ENCODE peak calls at places on chromosomes 12 and 14, in six cellular contexts. T is sigmoid colon, R is AG04449, S is ascending aorta, P is fibroblast of the aortic adventitia, N is fibroblast of mammary gland. Z is an unnamed sample.
A peak's percentile ranks its signal among the peaks of the same experiment; 100 is the strongest.

GRCh38 chr12:104737113-104737512 is 221.0 kb downstream of the SLC41A2 start:
- DNase-seq in P (no peak), S (no peak), R (no peak), N (no peak), T (no peak), Z (no peak)

GRCh38 chr12:92538970-92539749 is 163.6 kb upstream of the PLEKHG7 start:
- DNase-seq in P (peak; percentile 89), R (no peak), T (no peak), N (peak; percentile 91), S (no peak), Z (no peak)

GRCh38 chr12:112148031-112148513 is 22.7 kb downstream of the TRAFD1 start:
- DNase-seq in P (peak; percentile 59), N (peak; percentile 65), R (peak; percentile 17), S (no peak), T (no peak), Z (peak; percentile 2)

GRCh38 chr12:40300490-40300889 is 75.7 kb downstream of the LRRK2 start:
- DNase-seq in S (no peak), T (no peak), R (no peak), P (peak; percentile 1), N (peak; percentile 64), Z (no peak)

GRCh38 chr12:5201554-5202243 is 158.0 kb downstream of the KCNA5 start:
- DNase-seq in T (no peak), R (peak; percentile 23), S (no peak), P (no peak), N (peak; percentile 14), Z (no peak)

GRCh38 chr14:101058571-101058970 is 155.0 kb upstream of the RTL1 start:
- DNase-seq in P (peak; percentile 41), N (peak; percentile 66), R (no peak), S (no peak), T (no peak), Z (no peak)

GRCh38 chr14:28666961-28667360 is 99.6 kb upstream of the FOXG1 start:
- DNase-seq in S (no peak), N (no peak), T (no peak), R (no peak), P (no peak), Z (no peak)

GRCh38 chr12:62720661-62721330 is 214.2 kb downstream of the PPM1H start:
- DNase-seq in S (no peak), P (no peak), R (no peak), N (no peak), T (no peak), Z (no peak)

GRCh38 chr12:76450690-76451089 is 102.5 kb upstream of the BBS10 start:
- DNase-seq in R (peak; percentile 40), N (peak; percentile 92), S (no peak), P (peak; percentile 80), T (no peak), Z (no peak)

GRCh38 chr14:93186461-93186860 is 1.3 kb downstream of the LYSET start:
- DNase-seq in R (no peak), S (no peak), T (no peak), P (no peak), N (no peak), Z (no peak)

GRCh38 chr14:104977681-104978647 is at the start of gene AHNAK2:
- DNase-seq in N (peak; percentile 68), R (no peak), P (peak; percentile 65), S (no peak), T (peak; percentile 86), Z (no peak)

GRCh38 chr14:61563880-61564622 is 131.3 kb upstream of the HIF1A start:
- DNase-seq in T (no peak), P (peak; percentile 27), N (peak; percentile 33), R (no peak), S (no peak), Z (no peak)

GRCh38 chr12:3119745-3120660 is 42.8 kb downstream of the TSPAN9 start:
- DNase-seq in N (peak; percentile 30), T (no peak), R (peak; percentile 41), S (peak; percentile 42), P (no peak), Z (no peak)

GRCh38 chr12:14514946-14515345 is 52.7 kb downstream of the PLBD1 start:
- DNase-seq in P (no peak), N (peak; percentile 49), S (no peak), R (no peak), T (no peak), Z (no peak)

GRCh38 chr12:14510574-14510973 is 57.1 kb downstream of the PLBD1 start:
- DNase-seq in N (no peak), R (no peak), S (no peak), T (no peak), P (no peak), Z (no peak)

GRCh38 chr12:14514154-14514842 is 53.4 kb downstream of the PLBD1 start:
- DNase-seq in T (no peak), P (peak; percentile 30), N (peak; percentile 7), R (no peak), S (no peak), Z (peak; percentile 76)
- TF ChIP-seq CTCF in T (peak; percentile 32), P (peak; percentile 37), N (peak; percentile 26), R (no peak), S (peak; percentile 6), Z (no peak)

GRCh38 chr12:109739747-109740693 is 26.4 kb downstream of the FAM222A start:
- DNase-seq in T (peak; percentile 29), S (no peak), N (no peak), R (no peak), P (no peak), Z (no peak)
- TF ChIP-seq CTCF in T (no peak), S (no peak), N (peak; percentile 17), R (peak; percentile 19), P (peak; percentile 36), Z (no peak)

DNA sequence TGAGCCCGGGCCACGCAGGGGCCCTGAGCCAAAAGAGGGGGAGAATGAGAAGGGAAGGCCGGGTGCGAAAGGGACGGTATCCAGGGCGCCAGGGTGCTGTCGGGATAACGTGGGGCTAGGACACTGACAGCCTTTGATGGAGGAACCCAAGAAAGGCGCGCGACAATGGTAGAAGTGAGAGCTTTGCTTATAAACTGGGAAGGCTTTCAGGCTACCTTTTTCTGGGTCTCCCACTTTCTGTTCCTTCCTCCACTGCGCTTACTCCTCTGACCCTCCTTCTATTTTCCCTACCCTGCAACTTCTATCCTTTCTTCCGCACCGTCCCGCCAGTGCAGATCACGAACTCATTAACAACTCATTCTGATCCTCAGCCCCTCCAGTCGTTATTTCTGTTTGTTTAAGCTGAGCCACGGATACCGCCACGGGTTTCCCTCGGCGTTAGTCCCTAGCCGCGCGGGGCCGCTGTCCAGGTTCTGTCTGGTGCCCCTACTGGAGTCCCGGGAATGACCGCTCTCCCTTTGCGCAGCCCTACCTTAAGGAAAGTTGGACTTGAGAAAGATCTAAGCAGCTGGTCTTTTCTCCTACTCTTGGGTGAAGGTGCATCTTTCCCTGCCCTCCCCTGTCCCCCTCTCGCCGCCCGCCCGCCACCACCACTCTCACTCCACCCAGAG is 3.0 kb downstream of the SSTR1 start:
- DNase-seq in R (no peak), T (no peak), N (peak; percentile 57), P (peak; percentile 36), S (no peak), Z (no peak)
- TF ChIP-seq CTCF in R (peak; percentile 63), T (no peak), N (peak; percentile 37), P (peak; percentile 35), S (no peak), Z (no peak)

DNA sequence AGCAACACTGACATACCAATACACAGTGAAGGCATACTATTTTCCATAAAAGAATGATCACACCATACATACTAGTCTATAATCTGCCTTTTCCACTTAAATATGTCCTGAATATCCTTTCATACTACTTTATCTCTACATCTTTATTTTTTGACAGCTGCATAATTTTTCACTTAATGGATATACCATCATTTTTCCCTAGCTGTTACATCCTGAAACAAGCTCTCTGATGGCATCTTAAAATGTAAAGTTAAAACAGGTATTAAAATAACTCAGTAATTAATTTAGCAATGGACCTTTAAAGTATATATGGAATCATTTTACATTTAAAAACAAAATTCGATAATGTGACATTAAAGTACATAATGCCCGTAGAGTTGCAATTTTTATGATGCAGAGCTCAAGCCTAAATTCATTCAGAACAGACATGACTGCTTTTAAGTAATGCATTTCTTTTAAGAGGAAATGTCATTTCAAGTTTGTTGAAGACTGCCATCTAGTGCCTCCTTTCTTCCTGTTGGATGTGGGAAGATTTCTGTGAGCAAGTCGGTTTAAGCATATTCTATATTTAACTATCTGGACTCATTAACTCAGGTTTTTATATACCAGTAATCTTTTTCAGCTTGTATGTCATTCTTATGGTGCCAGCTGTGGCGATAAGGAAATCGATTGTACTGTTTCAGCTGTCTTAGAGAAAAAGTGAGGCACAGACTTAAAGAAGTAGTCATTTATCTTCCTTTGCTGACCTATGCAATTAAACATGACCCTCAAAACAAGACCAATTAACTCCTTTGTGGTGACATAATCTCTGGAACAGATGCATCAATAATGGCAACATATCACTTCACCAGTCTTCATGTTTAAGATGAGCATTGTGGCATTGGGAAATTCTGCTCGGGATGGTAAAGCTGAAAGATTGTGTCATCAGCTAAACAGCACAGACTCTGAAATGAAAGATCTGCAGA is 20.3 kb downstream of the PRICKLE1 start:
- DNase-seq in S (no peak), N (peak; percentile 74), P (peak; percentile 75), R (peak; percentile 33), T (no peak), Z (no peak)
- TF ChIP-seq CTCF in S (no peak), N (peak; percentile 61), P (peak; percentile 65), R (peak; percentile 38), T (no peak), Z (no peak)

GRCh38 chr12:132495165-132495544 is 5.2 kb downstream of the FBRSL1 start:
- DNase-seq in N (no peak), S (no peak), T (no peak), R (no peak), P (no peak), Z (no peak)
- TF ChIP-seq CTCF in N (no peak), S (no peak), T (no peak), R (no peak), P (no peak), Z (no peak)

DNA sequence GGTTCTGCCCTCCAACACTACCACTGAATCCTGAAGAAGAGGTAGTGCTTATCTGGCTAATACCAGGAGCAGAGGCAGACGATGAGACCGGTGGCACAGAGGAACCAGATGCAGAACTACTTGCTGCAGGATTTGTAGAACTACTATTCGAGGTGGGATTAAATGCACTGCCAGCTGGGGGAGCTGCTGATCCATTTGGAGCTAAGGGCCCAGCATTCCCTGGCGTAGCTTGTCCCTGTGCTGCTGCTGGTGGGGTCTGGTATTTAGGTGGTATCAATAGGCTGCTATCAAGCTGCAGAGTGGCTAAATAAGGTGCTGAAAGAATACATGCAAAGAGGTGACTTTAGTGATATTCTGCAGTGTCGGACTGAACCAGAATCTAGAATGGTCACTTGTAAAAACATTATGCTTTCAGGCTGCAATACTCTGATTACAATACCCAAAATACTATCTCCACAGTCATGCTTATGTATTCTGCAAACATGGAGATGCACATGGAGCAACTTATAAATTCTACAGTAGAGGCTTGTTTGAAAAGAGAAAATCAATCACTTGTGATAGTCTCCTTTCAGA is 294.2 kb downstream of the MED13L start:
- DNase-seq in T (no peak), R (no peak), N (peak; percentile 26), P (no peak), S (no peak), Z (no peak)
- TF ChIP-seq CTCF in T (no peak), R (peak; percentile 20), N (peak; percentile 41), P (peak; percentile 10), S (no peak), Z (peak; percentile 12)